ENCODE peak calls at places on chromosomes 7 and 10, in four cellular contexts. Z is HEK293T, Y is K562, T is HepG2. G is an unnamed sample.

GRCh38 chr7:88546808-88547207 is 212.7 kb upstream of the ZNF804B start:
- DNase-seq in T (peak), Y (peak), Z (peak), G (peak)

GRCh38 chr10:51244739-51245138 is 170.5 kb downstream of the PRKG1 start:
- DNase-seq in Z (peak), T (no peak), Y (no peak), G (no peak)

GRCh38 chr7:1977876-1978441 is 254.8 kb downstream of the MAD1L1 start:
- DNase-seq in T (no peak), Y (no peak), Z (no peak), G (no peak)

GRCh38 chr7:146146866-146147265 is 30.3 kb downstream of the CNTNAP2 start:
- DNase-seq in Y (no peak), T (no peak), Z (no peak), G (no peak)

GRCh38 chr10:34124522-34125035 is 690.5 kb downstream of the PARD3 start:
- DNase-seq in Y (no peak), Z (no peak), T (peak), G (no peak)

GRCh38 chr10:22723343-22723779 is 9.0 kb upstream of the PIP4K2A start:
- DNase-seq in Z (no peak), Y (no peak), T (no peak), G (no peak)

GRCh38 chr10:68211635-68212034 is 20.3 kb downstream of the ATOH7 start:
- DNase-seq in T (no peak), Y (no peak), Z (no peak), G (no peak)

GRCh38 chr10:474946-475345 is 214.5 kb downstream of the DIP2C start:
- DNase-seq in Y (no peak), Z (no peak), T (no peak), G (no peak)

GRCh38 chr7:25359471-25360059 is 131.3 kb upstream of the NPVF start:
- DNase-seq in Y (no peak), T (no peak), Z (peak), G (no peak)

GRCh38 chr10:133124357-133125211 is 35.4 kb upstream of the KNDC1 start:
- DNase-seq in Y (peak), T (no peak), Z (peak), G (peak)

GRCh38 chr10:17989908-17990767 is 38.4 kb downstream of the SLC39A12 start:
- DNase-seq in Y (no peak), T (no peak), Z (no peak), G (no peak)

GRCh38 chr7:84640637-84641036 is 446.0 kb upstream of the SEMA3A start:
- DNase-seq in Y (no peak), T (no peak), Z (no peak), G (no peak)

GRCh38 chr7:74466196-74466813 is 12.6 kb downstream of the GTF2IRD1 start:
- DNase-seq in Y (no peak), T (no peak), Z (no peak), G (no peak)

GRCh38 chr10:42734537-42734936 is 48.1 kb upstream of the BMS1 start:
- DNase-seq in Y (no peak), Z (no peak), T (no peak), G (no peak)

GRCh38 chr7:45457591-45457990 is 116.6 kb upstream of the ADCY1 start:
- DNase-seq in Y (no peak), Z (no peak), T (no peak), G (no peak)

GRCh38 chr7:24869572-24869971 is 110.4 kb downstream of the OSBPL3 start:
- DNase-seq in Z (no peak), T (no peak), Y (no peak), G (no peak)

GRCh38 chr10:84341538-84341856 is 13.1 kb downstream of the CCSER2 start:
- DNase-seq in Y (peak), T (no peak), Z (no peak), G (peak)

GRCh38 chr7:151237244-151238189 is 5.2 kb downstream of the CHPF2 start:
- DNase-seq in Y (no peak), Z (no peak), T (no peak), G (no peak)

GRCh38 chr10:55820071-55820470 is 541.0 kb downstream of the ZWINT start:
- DNase-seq in Y (no peak), Z (no peak), T (no peak), G (peak)

GRCh38 chr10:89838002-89838615 is 136.7 kb downstream of the KIF20B start:
- DNase-seq in Z (no peak), Y (no peak), T (no peak), G (peak)

GRCh38 chr7:84394219-84394618 is 199.6 kb upstream of the SEMA3A start:
- DNase-seq in Y (no peak), Z (no peak), T (no peak), G (no peak)

GRCh38 chr10:133094866-133095265 is 7.1 kb downstream of the ADGRA1 start:
- DNase-seq in T (no peak), Y (no peak), Z (no peak), G (no peak)

GRCh38 chr10:35910234-35910633 is 268.1 kb upstream of the FZD8 start:
- DNase-seq in Z (no peak), Y (no peak), T (no peak), G (no peak)

GRCh38 chr7:79652619-79653018 is 199.2 kb upstream of the MAGI2 start:
- DNase-seq in T (no peak), Z (no peak), Y (no peak), G (no peak)

GRCh38 chr7:55641273-55641691 is 69.0 kb upstream of the VOPP1 start:
- DNase-seq in Z (peak), T (peak), Y (peak), G (peak)

GRCh38 chr10:129953541-129954031 is 10.5 kb downstream of the EBF3 start:
- DNase-seq in T (no peak), Y (no peak), Z (no peak), G (no peak)

GRCh38 chr7:1889556-1890181 is 219.6 kb downstream of the ELFN1 start:
- DNase-seq in T (no peak), Y (no peak), Z (no peak), G (no peak)

GRCh38 chr7:8146156-8146555 is 115.8 kb downstream of the ICA1 start:
- DNase-seq in T (no peak), Y (no peak), Z (no peak), G (no peak)

GRCh38 chr10:52652431-52653220 is 120.0 kb downstream of the MBL2 start:
- DNase-seq in Z (no peak), T (no peak), Y (no peak), G (no peak)

GRCh38 chr10:89165923-89166322 is 41.2 kb downstream of the CH25H start:
- DNase-seq in Z (no peak), T (no peak), Y (no peak), G (no peak)

DNA sequence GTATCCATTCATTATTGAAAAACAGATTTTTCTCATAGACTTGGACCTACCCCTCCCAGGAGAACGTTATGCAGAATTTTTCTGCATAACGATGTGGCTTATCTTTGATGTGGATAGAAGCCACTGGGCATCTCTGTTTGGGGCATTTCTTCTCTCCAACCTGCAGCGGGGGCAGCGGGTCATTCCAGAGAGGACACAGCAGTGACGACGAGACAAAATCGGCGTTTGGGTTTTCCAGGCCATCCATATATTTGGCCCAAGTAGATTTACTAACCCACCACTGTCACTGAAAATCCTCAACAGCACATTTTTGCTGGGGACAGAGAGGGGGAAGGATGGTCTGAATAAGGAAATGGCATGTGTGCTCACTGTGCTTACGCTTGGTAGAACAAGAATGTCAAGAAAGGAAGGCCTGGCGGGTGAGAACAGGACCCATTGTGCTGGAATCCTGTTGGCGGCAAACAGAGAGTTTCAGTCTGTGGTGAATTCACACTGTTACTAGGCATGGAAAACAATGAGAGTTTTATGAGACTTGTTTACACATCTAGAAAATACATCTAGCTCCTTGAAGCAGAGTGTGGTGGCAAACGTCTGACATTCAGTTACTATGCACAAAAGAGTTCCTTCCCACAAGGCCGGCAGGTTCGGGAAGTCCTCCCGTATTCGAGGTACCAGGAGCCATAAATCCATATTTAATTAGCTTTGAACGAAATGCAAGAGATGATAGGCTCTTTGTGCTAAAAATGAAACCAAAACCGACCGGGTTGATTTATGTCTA is 299.5 kb upstream of the PITRM1 start:
- DNase-seq in Y (no peak), Z (no peak), T (no peak), G (no peak)
- TF ChIP-seq ELF4 in Y (no peak), Z (no peak), T (no peak), G (no peak)

GRCh38 chr7:148914208-148914777 is 30.2 kb upstream of the EZH2 start:
- DNase-seq in Z (peak), T (no peak), Y (peak), G (no peak)
- TF ChIP-seq ELF4 in Z (no peak), T (no peak), Y (peak), G (no peak)

DNA sequence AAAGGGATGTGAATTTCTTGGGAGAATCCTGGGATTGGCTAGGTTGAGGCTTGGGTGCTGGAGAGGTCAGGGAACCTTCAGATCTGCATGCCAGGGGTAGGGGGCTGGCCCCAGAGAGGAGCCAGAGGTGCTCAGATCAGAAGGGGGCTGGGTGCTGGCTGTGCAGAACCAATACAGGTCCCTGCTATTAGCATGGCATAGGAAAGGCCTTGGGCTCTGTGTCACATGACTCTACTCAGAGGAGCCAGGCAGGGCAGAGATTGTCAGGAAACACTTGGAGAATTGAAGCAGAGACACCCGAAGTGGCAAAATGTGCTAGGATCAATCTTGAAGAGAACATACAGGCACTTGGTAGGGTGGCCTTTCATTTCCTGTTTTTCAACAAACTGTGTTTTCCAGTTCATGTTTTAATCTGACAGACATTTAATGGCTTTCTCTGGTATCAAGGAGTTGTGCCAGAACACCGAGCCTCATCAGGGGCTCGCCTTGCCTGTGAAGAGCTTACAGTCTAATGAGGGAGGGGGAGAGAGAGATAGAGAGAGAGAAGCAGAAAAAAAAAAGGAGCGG is 498.9 kb downstream of the RPS24 start:
- DNase-seq in Z (no peak), Y (no peak), T (no peak), G (no peak)
- TF ChIP-seq ELF4 in Z (no peak), Y (no peak), T (no peak), G (no peak)

GRCh38 chr10:113094114-113094486 is 144.1 kb downstream of the TCF7L2 start:
- DNase-seq in Y (no peak), Z (no peak), T (no peak), G (no peak)
- TF ChIP-seq ELF4 in Y (no peak), Z (no peak), T (no peak), G (no peak)

GRCh38 chr7:38257350-38257677 is 16.1 kb downstream of the TARP start:
- DNase-seq in Y (no peak), T (no peak), Z (no peak), G (no peak)

GRCh38 chr7:38262545-38262944 is 10.9 kb downstream of the TARP start:
- DNase-seq in Z (no peak), T (no peak), Y (no peak), G (no peak)
- TF ChIP-seq ELF4 in Z (no peak), T (no peak), Y (no peak), G (no peak)

DNA sequence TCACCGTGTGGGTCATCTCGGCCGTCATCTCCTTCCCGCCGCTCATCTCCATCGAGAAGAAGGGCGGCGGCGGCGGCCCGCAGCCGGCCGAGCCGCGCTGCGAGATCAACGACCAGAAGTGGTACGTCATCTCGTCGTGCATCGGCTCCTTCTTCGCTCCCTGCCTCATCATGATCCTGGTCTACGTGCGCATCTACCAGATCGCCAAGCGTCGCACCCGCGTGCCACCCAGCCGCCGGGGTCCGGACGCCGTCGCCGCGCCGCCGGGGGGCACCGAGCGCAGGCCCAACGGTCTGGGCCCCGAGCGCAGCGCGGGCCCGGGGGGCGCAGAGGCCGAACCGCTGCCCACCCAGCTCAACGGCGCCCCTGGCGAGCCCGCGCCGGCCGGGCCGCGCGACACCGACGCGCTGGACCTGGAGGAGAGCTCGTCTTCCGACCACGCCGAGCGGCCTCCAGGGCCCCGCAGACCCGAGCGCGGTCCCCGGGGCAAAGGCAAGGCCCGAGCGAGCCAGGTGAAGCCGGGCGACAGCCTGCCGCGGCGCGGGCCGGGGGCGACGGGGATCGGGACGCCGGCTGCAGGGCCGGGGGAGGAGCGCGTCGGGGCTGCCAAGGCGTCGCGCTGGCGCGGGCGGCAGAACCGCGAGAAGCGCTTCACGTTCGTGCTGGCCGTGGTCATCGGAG is 1.8 kb downstream of the ADRA2A start:
- DNase-seq in Z (no peak), Y (no peak), T (no peak), G (peak)
- TF ChIP-seq ELF4 in Z (no peak), Y (no peak), T (no peak), G (no peak)

DNA sequence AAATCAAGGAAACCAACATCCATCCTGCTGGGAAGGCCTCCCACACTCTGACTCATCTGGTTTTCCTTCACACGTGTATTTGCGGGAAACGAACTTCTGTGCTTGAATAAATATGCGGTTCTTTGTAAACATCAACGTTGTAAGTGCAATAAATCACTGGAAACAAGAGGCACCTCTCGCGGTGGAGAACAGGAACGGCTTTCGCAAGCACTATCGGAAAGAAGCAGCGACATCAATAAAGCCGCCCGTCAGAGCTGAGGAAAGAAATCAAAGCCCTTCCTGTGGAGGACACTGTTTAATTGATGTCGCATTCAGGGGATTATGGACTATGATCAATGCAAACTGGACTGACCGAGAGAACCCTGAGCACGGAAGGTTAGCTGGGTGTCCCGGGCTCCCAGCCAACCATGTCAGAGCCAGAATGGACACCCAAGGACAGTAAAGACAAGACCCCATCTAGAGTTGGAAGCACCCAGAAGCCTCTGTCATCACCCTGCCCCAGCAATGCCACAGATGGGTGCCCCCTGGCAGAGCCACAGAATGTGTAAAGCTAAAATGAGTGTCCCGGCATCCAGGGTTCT is 37.6 kb downstream of the OAT start:
- DNase-seq in Z (no peak), Y (no peak), T (peak), G (no peak)
- TF ChIP-seq ELF4 in Z (no peak), Y (no peak), T (no peak), G (no peak)

DNA sequence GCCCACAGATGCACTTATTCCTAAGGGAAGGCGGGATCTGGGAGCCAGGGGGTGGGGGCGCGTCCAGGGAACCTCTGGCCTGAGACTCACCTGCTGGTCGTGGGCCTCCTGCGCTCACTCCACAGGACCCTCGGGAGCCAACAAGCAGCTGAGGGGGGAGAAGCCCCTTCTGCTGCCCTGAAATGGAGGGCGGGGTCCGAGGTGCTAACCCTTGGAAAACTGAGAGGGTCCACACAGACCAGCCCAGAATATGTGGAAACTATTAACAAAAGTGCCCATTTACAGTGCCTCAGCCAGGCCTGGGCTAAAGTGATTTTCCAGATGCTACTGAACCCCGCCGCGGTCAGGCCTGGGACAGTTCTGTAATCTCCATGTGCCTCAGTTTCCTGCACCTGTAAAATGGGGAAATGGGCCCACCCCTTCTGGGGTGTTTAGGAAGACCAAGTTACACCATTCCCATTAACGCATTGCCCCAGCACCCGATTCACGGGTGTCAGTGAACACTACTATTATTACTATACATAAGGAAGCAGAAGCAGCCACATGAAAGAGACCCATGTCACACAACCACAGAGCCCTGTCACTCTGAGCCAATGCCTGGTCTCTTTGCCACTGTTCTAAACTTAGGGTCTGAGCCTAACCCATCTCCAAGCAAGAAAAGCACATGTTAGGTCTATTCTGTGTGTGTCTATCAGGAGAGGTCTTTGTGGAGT is 630 bp upstream of the VSTM4 start:
- DNase-seq in Y (no peak), Z (no peak), T (no peak), G (no peak)
- TF ChIP-seq ELF4 in Y (no peak), Z (no peak), T (no peak), G (no peak)

GRCh38 chr10:85609509-85609908 is 757.1 kb downstream of the GRID1 start:
- DNase-seq in Y (no peak), Z (no peak), T (no peak), G (no peak)

GRCh38 chr10:85606401-85606800 is 760.2 kb downstream of the GRID1 start:
- DNase-seq in Z (no peak), Y (no peak), T (no peak), G (no peak)

GRCh38 chr10:85607296-85607695 is 759.3 kb downstream of the GRID1 start:
- DNase-seq in Y (no peak), T (no peak), Z (no peak), G (no peak)

GRCh38 chr10:85610381-85611092 is 756.1 kb downstream of the GRID1 start:
- DNase-seq in Z (no peak), T (no peak), Y (no peak), G (no peak)

GRCh38 chr10:85608706-85609105 is 757.9 kb downstream of the GRID1 start:
- DNase-seq in Y (no peak), T (no peak), Z (no peak), G (no peak)
- TF ChIP-seq ELF4 in Y (no peak), T (no peak), Z (no peak), G (no peak)

GRCh38 chr7:99864041-99864440 is 12.8 kb downstream of the OR2AE1 start:
- DNase-seq in T (no peak), Y (no peak), Z (no peak), G (no peak)

GRCh38 chr7:99855236-99855635 is 21.6 kb downstream of the OR2AE1 start:
- DNase-seq in Y (no peak), Z (no peak), T (no peak), G (no peak)

GRCh38 chr7:99860281-99861127 is 16.3 kb downstream of the OR2AE1 start:
- DNase-seq in Y (no peak), T (peak), Z (no peak), G (no peak)
- TF ChIP-seq ELF4 in Y (no peak), T (no peak), Z (no peak), G (no peak)